ENCODE peak calls at places on chromosomes 2 and 18, in five cellular contexts. One of them, this sample, is unnamed.

GRCh38 chr2:55923978-55924325 is 370 bp upstream of the EFEMP1 start:
- DNase-seq in SJSA1: no peak
- DNase-seq in bronchial epithelial cell: no peak
- DNase-seq in heart left ventricle: no peak
- DNase-seq in HCT116: no peak
- DNase-seq in this sample: no peak

GRCh38 chr2:8148260-8148880 is 533.5 kb upstream of the ID2 start:
- DNase-seq in SJSA1: peak; percentile 60
- DNase-seq in bronchial epithelial cell: peak; percentile 84
- DNase-seq in heart left ventricle: no peak
- DNase-seq in HCT116: peak; percentile 6
- DNase-seq in this sample: no peak

GRCh38 chr18:72871091-72871490 is 3.3 kb upstream of the NETO1 start:
- DNase-seq in SJSA1: no peak
- DNase-seq in bronchial epithelial cell: peak; percentile 60
- DNase-seq in heart left ventricle: no peak
- DNase-seq in HCT116: no peak
- DNase-seq in this sample: no peak

GRCh38 chr2:111662771-111663470 is 221.1 kb downstream of the ANAPC1 start:
- DNase-seq in SJSA1: no peak
- DNase-seq in bronchial epithelial cell: peak; percentile 62
- DNase-seq in heart left ventricle: no peak
- DNase-seq in HCT116: no peak
- DNase-seq in this sample: peak; percentile 63

GRCh38 chr2:23826079-23826478 is 100.8 kb downstream of the ATAD2B start:
- DNase-seq in SJSA1: no peak
- DNase-seq in bronchial epithelial cell: no peak
- DNase-seq in heart left ventricle: no peak
- DNase-seq in HCT116: no peak
- DNase-seq in this sample: no peak

GRCh38 chr2:216017365-216017764 is 4.0 kb upstream of the MREG start:
- DNase-seq in SJSA1: no peak
- DNase-seq in bronchial epithelial cell: peak; percentile 76
- DNase-seq in heart left ventricle: no peak
- DNase-seq in HCT116: no peak
- DNase-seq in this sample: peak; percentile 48

GRCh38 chr2:206482123-206482522 is 38.8 kb downstream of the ADAM23 start:
- DNase-seq in SJSA1: no peak
- DNase-seq in bronchial epithelial cell: peak; percentile 58
- DNase-seq in heart left ventricle: no peak
- DNase-seq in HCT116: no peak
- DNase-seq in this sample: no peak

GRCh38 chr2:232888099-232888836 is 18.2 kb downstream of the SNORC start:
- DNase-seq in SJSA1: peak; percentile 28
- DNase-seq in bronchial epithelial cell: no peak
- DNase-seq in heart left ventricle: no peak
- DNase-seq in HCT116: no peak
- DNase-seq in this sample: no peak

GRCh38 chr2:45282646-45283045 is 273.4 kb upstream of the SIX2 start:
- DNase-seq in SJSA1: no peak
- DNase-seq in bronchial epithelial cell: peak; percentile 79
- DNase-seq in heart left ventricle: no peak
- DNase-seq in HCT116: no peak
- DNase-seq in this sample: no peak

GRCh38 chr2:197300139-197300538 is 10.4 kb downstream of the ANKRD44 start:
- DNase-seq in SJSA1: no peak
- DNase-seq in bronchial epithelial cell: peak; percentile 98
- DNase-seq in heart left ventricle: no peak
- DNase-seq in HCT116: no peak
- DNase-seq in this sample: no peak
- H3K4me3 ChIP-seq in SJSA1: no peak overlapping the region
- H3K4me3 ChIP-seq in bronchial epithelial cell: no peak overlapping the region
- H3K4me3 ChIP-seq in heart left ventricle: no peak overlapping the region
- H3K4me3 ChIP-seq in HCT116: no peak overlapping the region
- H3K4me3 ChIP-seq in this sample: peak overlapping the region; percentile 34

GRCh38 chr2:37585982-37586621 is 85.3 kb downstream of the CDC42EP3 start:
- DNase-seq in SJSA1: peak; percentile 63
- DNase-seq in bronchial epithelial cell: peak; percentile 95
- DNase-seq in heart left ventricle: peak; percentile 35
- DNase-seq in HCT116: peak; percentile 78
- DNase-seq in this sample: peak; percentile 51
- H3K4me3 ChIP-seq in SJSA1: no peak overlapping the region
- H3K4me3 ChIP-seq in bronchial epithelial cell: no peak overlapping the region
- H3K4me3 ChIP-seq in heart left ventricle: no peak overlapping the region
- H3K4me3 ChIP-seq in HCT116: peak overlapping the region; percentile 23
- H3K4me3 ChIP-seq in this sample: peak overlapping the region; percentile 64

DNA sequence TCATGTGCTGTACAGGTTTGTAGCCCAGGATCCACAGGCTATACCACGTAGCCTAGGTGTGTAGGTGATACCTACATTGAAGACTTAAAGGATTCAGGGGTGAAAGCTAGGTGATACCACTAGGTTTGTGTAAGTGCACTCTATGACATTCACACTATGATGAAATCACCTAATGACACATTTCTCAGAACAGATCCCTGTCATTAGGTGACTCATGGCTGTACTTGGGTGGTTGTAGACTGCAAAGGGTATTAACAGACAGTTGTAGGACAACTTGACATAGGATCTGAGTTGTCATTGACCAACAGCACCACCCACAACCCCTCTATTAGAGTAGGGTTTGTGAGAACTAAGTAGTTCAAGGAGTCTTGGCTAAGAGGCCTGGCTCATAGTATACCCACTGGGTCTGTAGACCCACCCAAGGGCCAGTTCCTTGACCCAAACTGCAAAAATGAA is 27.7 kb upstream of the SMCHD1 start:
- DNase-seq in SJSA1: no peak
- DNase-seq in bronchial epithelial cell: peak; percentile 91
- DNase-seq in heart left ventricle: no peak
- DNase-seq in HCT116: peak; percentile 26
- DNase-seq in this sample: no peak
- H3K4me3 ChIP-seq in SJSA1: no peak overlapping the region
- H3K4me3 ChIP-seq in bronchial epithelial cell: no peak overlapping the region
- H3K4me3 ChIP-seq in heart left ventricle: no peak overlapping the region
- H3K4me3 ChIP-seq in HCT116: no peak overlapping the region
- H3K4me3 ChIP-seq in this sample: no peak overlapping the region

DNA sequence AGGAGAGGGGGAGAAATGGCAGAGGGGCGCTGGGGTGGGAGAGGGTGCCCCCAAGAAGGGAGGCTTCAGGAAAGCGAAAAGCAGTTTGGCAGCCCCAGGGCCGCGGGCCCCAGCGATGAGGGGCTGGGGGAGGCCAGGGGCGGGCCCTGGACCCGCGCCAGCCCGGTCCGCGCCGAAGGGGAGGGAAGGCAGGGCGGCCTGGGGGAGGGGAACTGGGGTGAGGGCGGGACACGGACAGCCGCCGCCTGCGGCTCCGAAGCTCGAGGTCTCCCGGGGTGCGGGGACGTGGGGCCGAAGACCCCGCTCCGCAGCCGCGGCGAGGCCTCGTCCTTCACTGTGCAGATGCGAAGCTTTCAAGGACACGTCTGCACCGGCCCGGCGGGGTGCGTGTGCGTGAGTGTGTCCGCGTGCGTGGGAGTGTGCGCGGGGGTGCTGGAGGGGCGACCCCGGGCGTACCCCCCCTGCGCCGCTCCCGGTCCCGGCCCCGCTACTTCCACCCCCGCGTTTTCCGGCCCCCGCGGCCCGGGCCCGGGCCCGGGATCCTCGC is 1.3 kb downstream of the DNMT3A start:
- DNase-seq in SJSA1: no peak
- DNase-seq in bronchial epithelial cell: no peak
- DNase-seq in heart left ventricle: peak; percentile 73
- DNase-seq in HCT116: no peak
- DNase-seq in this sample: no peak
- H3K4me3 ChIP-seq in SJSA1: peak overlapping the region; percentile 50
- H3K4me3 ChIP-seq in bronchial epithelial cell: peak overlapping the region; percentile 50
- H3K4me3 ChIP-seq in heart left ventricle: peak overlapping the region; percentile 95
- H3K4me3 ChIP-seq in HCT116: peak overlapping the region; percentile 55
- H3K4me3 ChIP-seq in this sample: no peak overlapping the region

GRCh38 chr2:33518929-33519328 is 42.5 kb downstream of the RASGRP3 start:
- DNase-seq in SJSA1: no peak
- DNase-seq in bronchial epithelial cell: peak; percentile 86
- DNase-seq in heart left ventricle: no peak
- DNase-seq in HCT116: no peak
- DNase-seq in this sample: no peak
- H3K4me3 ChIP-seq in SJSA1: no peak overlapping the region
- H3K4me3 ChIP-seq in bronchial epithelial cell: no peak overlapping the region
- H3K4me3 ChIP-seq in heart left ventricle: no peak overlapping the region
- H3K4me3 ChIP-seq in HCT116: no peak overlapping the region
- H3K4me3 ChIP-seq in this sample: no peak overlapping the region

GRCh38 chr2:53652131-53652530 is 115.5 kb upstream of the CHAC2 start:
- DNase-seq in SJSA1: no peak
- DNase-seq in bronchial epithelial cell: no peak
- DNase-seq in heart left ventricle: no peak
- DNase-seq in HCT116: no peak
- DNase-seq in this sample: no peak
- H3K4me3 ChIP-seq in SJSA1: no peak overlapping the region
- H3K4me3 ChIP-seq in bronchial epithelial cell: no peak overlapping the region
- H3K4me3 ChIP-seq in heart left ventricle: no peak overlapping the region
- H3K4me3 ChIP-seq in HCT116: no peak overlapping the region
- H3K4me3 ChIP-seq in this sample: no peak overlapping the region

GRCh38 chr2:158042666-158043065 is 59.0 kb upstream of the UPP2 start:
- DNase-seq in SJSA1: no peak
- DNase-seq in bronchial epithelial cell: no peak
- DNase-seq in heart left ventricle: no peak
- DNase-seq in HCT116: no peak
- DNase-seq in this sample: no peak
- H3K4me3 ChIP-seq in SJSA1: no peak overlapping the region
- H3K4me3 ChIP-seq in bronchial epithelial cell: no peak overlapping the region
- H3K4me3 ChIP-seq in heart left ventricle: no peak overlapping the region
- H3K4me3 ChIP-seq in HCT116: no peak overlapping the region
- H3K4me3 ChIP-seq in this sample: no peak overlapping the region

This sample was measured in CD4-positive, CD25-positive, alpha-beta regulatory T cell.